ENCODE peak calls at places on chromosome 1, in ten cellular contexts. One of them, this sample, is unnamed.

GRCh38 chr1:63593887-63594617 is 841 bp downstream of the PGM1 start:
- DNase-seq in IMR-90: peak
- DNase-seq in SK-N-MC: no peak
- DNase-seq in aorta: peak
- DNase-seq in mammary epithelial cell: peak
- DNase-seq in adrenal gland: peak
- DNase-seq in psoas muscle: peak
- DNase-seq in right cardiac atrium: peak
- DNase-seq in PC-3: peak
- DNase-seq in body of pancreas: peak
- DNase-seq in this sample: peak

GRCh38 chr1:36372617-36373016 is 13.1 kb downstream of the STK40 start:
- DNase-seq in psoas muscle: no peak
- DNase-seq in SK-N-MC: no peak
- DNase-seq in IMR-90: no peak
- DNase-seq in adrenal gland: no peak
- DNase-seq in aorta: no peak
- DNase-seq in mammary epithelial cell: no peak
- DNase-seq in right cardiac atrium: peak
- DNase-seq in PC-3: no peak
- DNase-seq in body of pancreas: no peak
- DNase-seq in this sample: no peak

GRCh38 chr1:145425436-145426029 is at the start of gene NBPF20:
- DNase-seq in SK-N-MC: no peak
- DNase-seq in mammary epithelial cell: peak
- DNase-seq in aorta: peak
- DNase-seq in right cardiac atrium: peak
- DNase-seq in body of pancreas: peak
- DNase-seq in psoas muscle: peak
- DNase-seq in IMR-90: peak
- DNase-seq in PC-3: peak
- DNase-seq in adrenal gland: peak
- DNase-seq in this sample: peak

GRCh38 chr1:68213843-68214242 is 18.5 kb downstream of the WLS start:
- DNase-seq in mammary epithelial cell: peak
- DNase-seq in PC-3: no peak
- DNase-seq in adrenal gland: peak
- DNase-seq in SK-N-MC: peak
- DNase-seq in aorta: peak
- DNase-seq in IMR-90: peak
- DNase-seq in right cardiac atrium: peak
- DNase-seq in body of pancreas: peak
- DNase-seq in psoas muscle: peak
- DNase-seq in this sample: peak

GRCh38 chr1:149848340-149848771 is 51.0 kb upstream of the BOLA1 start:
- DNase-seq in body of pancreas: no peak
- DNase-seq in IMR-90: no peak
- DNase-seq in aorta: no peak
- DNase-seq in psoas muscle: no peak
- DNase-seq in SK-N-MC: no peak
- DNase-seq in PC-3: peak
- DNase-seq in adrenal gland: peak
- DNase-seq in right cardiac atrium: no peak
- DNase-seq in mammary epithelial cell: no peak
- DNase-seq in this sample: no peak

GRCh38 chr1:235069577-235070563 is 58.8 kb downstream of the TOMM20 start:
- DNase-seq in right cardiac atrium: peak
- DNase-seq in SK-N-MC: no peak
- DNase-seq in adrenal gland: peak
- DNase-seq in aorta: peak
- DNase-seq in PC-3: peak
- DNase-seq in body of pancreas: peak
- DNase-seq in psoas muscle: peak
- DNase-seq in mammary epithelial cell: peak
- DNase-seq in IMR-90: peak
- DNase-seq in this sample: peak

GRCh38 chr1:6350416-6351088 is 43.0 kb downstream of the ACOT7 start:
- DNase-seq in SK-N-MC: no peak
- DNase-seq in psoas muscle: peak
- DNase-seq in body of pancreas: peak
- DNase-seq in IMR-90: no peak
- DNase-seq in adrenal gland: peak
- DNase-seq in mammary epithelial cell: peak
- DNase-seq in right cardiac atrium: peak
- DNase-seq in PC-3: peak
- DNase-seq in aorta: peak
- DNase-seq in this sample: peak

GRCh38 chr1:222240536-222241181 is 307.2 kb downstream of the HHIPL2 start:
- DNase-seq in adrenal gland: no peak
- DNase-seq in SK-N-MC: no peak
- DNase-seq in mammary epithelial cell: peak
- DNase-seq in body of pancreas: no peak
- DNase-seq in aorta: no peak
- DNase-seq in PC-3: peak
- DNase-seq in psoas muscle: no peak
- DNase-seq in IMR-90: peak
- DNase-seq in right cardiac atrium: no peak
- DNase-seq in this sample: no peak

GRCh38 chr1:180923024-180923841 is 10.5 kb downstream of the KIAA1614 start:
- DNase-seq in adrenal gland: no peak
- DNase-seq in body of pancreas: no peak
- DNase-seq in right cardiac atrium: no peak
- DNase-seq in psoas muscle: no peak
- DNase-seq in mammary epithelial cell: peak
- DNase-seq in SK-N-MC: no peak
- DNase-seq in IMR-90: peak
- DNase-seq in PC-3: no peak
- DNase-seq in aorta: no peak
- DNase-seq in this sample: no peak

GRCh38 chr1:32014937-32015363 is 1.3 kb downstream of the KHDRBS1 start:
- DNase-seq in IMR-90: no peak
- DNase-seq in right cardiac atrium: no peak
- DNase-seq in SK-N-MC: no peak
- DNase-seq in psoas muscle: no peak
- DNase-seq in adrenal gland: no peak
- DNase-seq in mammary epithelial cell: no peak
- DNase-seq in PC-3: no peak
- DNase-seq in aorta: no peak
- DNase-seq in body of pancreas: no peak
- DNase-seq in this sample: no peak

GRCh38 chr1:14996133-14997050 is 157.2 kb upstream of the TMEM51 start:
- DNase-seq in mammary epithelial cell: peak
- DNase-seq in PC-3: peak
- DNase-seq in right cardiac atrium: no peak
- DNase-seq in SK-N-MC: no peak
- DNase-seq in adrenal gland: peak
- DNase-seq in aorta: no peak
- DNase-seq in psoas muscle: no peak
- DNase-seq in IMR-90: peak
- DNase-seq in body of pancreas: no peak
- DNase-seq in this sample: no peak

GRCh38 chr1:241688940-241689368 is 36.9 kb downstream of the WDR64 start:
- DNase-seq in mammary epithelial cell: peak
- DNase-seq in IMR-90: peak
- DNase-seq in body of pancreas: no peak
- DNase-seq in adrenal gland: no peak
- DNase-seq in PC-3: peak
- DNase-seq in SK-N-MC: no peak
- DNase-seq in aorta: no peak
- DNase-seq in right cardiac atrium: no peak
- DNase-seq in psoas muscle: no peak
- DNase-seq in this sample: no peak

GRCh38 chr1:206445116-206445515 is 25.2 kb upstream of the IKBKE start:
- DNase-seq in right cardiac atrium: peak
- DNase-seq in mammary epithelial cell: no peak
- DNase-seq in psoas muscle: peak
- DNase-seq in body of pancreas: peak
- DNase-seq in adrenal gland: peak
- DNase-seq in PC-3: no peak
- DNase-seq in aorta: no peak
- DNase-seq in SK-N-MC: no peak
- DNase-seq in IMR-90: peak
- DNase-seq in this sample: peak

GRCh38 chr1:3365519-3366158 is 88.8 kb upstream of the ARHGEF16 start:
- DNase-seq in right cardiac atrium: no peak
- DNase-seq in psoas muscle: no peak
- DNase-seq in PC-3: no peak
- DNase-seq in SK-N-MC: no peak
- DNase-seq in aorta: no peak
- DNase-seq in IMR-90: no peak
- DNase-seq in body of pancreas: no peak
- DNase-seq in mammary epithelial cell: no peak
- DNase-seq in adrenal gland: no peak
- DNase-seq in this sample: no peak
- H3K27ac ChIP-seq in right cardiac atrium: no peak
- H3K27ac ChIP-seq in psoas muscle: no peak
- H3K27ac ChIP-seq in PC-3: no peak
- H3K27ac ChIP-seq in SK-N-MC: no peak
- H3K27ac ChIP-seq in aorta: peak
- H3K27ac ChIP-seq in IMR-90: no peak
- H3K27ac ChIP-seq in body of pancreas: peak
- H3K27ac ChIP-seq in mammary epithelial cell: no peak
- H3K27ac ChIP-seq in adrenal gland: peak
- H3K27ac ChIP-seq in this sample: peak

DNA sequence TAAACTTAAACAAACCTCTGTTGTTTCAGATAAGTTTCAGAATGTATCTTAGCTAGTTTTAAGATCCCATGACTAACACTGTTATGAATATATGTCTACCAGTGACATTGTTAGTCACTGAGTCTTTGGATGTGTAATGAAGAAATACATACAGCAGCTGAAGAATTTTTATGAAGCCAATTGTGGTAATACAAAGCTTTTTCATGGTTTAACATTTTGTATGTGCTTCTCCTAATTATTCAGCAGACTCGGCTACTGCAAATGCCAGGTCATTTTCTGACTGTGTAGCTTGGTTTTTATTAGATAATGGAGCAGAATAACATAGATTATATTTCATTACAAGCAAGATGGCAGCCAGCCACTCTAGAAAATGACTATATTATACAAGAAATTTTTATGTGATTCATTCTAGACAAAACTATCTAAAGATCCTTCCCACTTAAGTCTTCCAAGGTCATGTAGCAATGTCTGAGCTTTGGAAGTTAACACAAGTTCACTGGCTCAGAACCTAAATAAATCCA is 147.8 kb downstream of the TNFSF18 start:
- DNase-seq in aorta: no peak
- DNase-seq in mammary epithelial cell: peak
- DNase-seq in IMR-90: peak
- DNase-seq in adrenal gland: no peak
- DNase-seq in body of pancreas: no peak
- DNase-seq in PC-3: peak
- DNase-seq in psoas muscle: no peak
- DNase-seq in right cardiac atrium: no peak
- DNase-seq in SK-N-MC: no peak
- DNase-seq in this sample: no peak
- H3K27ac ChIP-seq in aorta: no peak
- H3K27ac ChIP-seq in mammary epithelial cell: peak
- H3K27ac ChIP-seq in IMR-90: peak
- H3K27ac ChIP-seq in adrenal gland: no peak
- H3K27ac ChIP-seq in body of pancreas: no peak
- H3K27ac ChIP-seq in PC-3: peak
- H3K27ac ChIP-seq in psoas muscle: no peak
- H3K27ac ChIP-seq in right cardiac atrium: no peak
- H3K27ac ChIP-seq in SK-N-MC: no peak
- H3K27ac ChIP-seq in this sample: no peak

GRCh38 chr1:1068077-1068373 is 6.1 kb downstream of the RNF223 start:
- DNase-seq in aorta: no peak
- DNase-seq in mammary epithelial cell: no peak
- DNase-seq in PC-3: no peak
- DNase-seq in IMR-90: no peak
- DNase-seq in body of pancreas: no peak
- DNase-seq in psoas muscle: no peak
- DNase-seq in adrenal gland: no peak
- DNase-seq in right cardiac atrium: no peak
- DNase-seq in SK-N-MC: no peak
- DNase-seq in this sample: no peak
- H3K27ac ChIP-seq in aorta: no peak
- H3K27ac ChIP-seq in mammary epithelial cell: no peak
- H3K27ac ChIP-seq in PC-3: peak
- H3K27ac ChIP-seq in IMR-90: no peak
- H3K27ac ChIP-seq in body of pancreas: no peak
- H3K27ac ChIP-seq in psoas muscle: no peak
- H3K27ac ChIP-seq in adrenal gland: no peak
- H3K27ac ChIP-seq in right cardiac atrium: no peak
- H3K27ac ChIP-seq in SK-N-MC: no peak
- H3K27ac ChIP-seq in this sample: no peak

GRCh38 chr1:226966683-226967082 is 26.6 kb downstream of the COQ8A start:
- DNase-seq in psoas muscle: no peak
- DNase-seq in IMR-90: no peak
- DNase-seq in body of pancreas: no peak
- DNase-seq in aorta: no peak
- DNase-seq in adrenal gland: no peak
- DNase-seq in right cardiac atrium: no peak
- DNase-seq in mammary epithelial cell: no peak
- DNase-seq in PC-3: no peak
- DNase-seq in SK-N-MC: no peak
- DNase-seq in this sample: no peak

GRCh38 chr1:226965581-226966440 is 25.7 kb downstream of the COQ8A start:
- DNase-seq in mammary epithelial cell: no peak
- DNase-seq in aorta: peak
- DNase-seq in PC-3: no peak
- DNase-seq in body of pancreas: no peak
- DNase-seq in adrenal gland: no peak
- DNase-seq in right cardiac atrium: no peak
- DNase-seq in psoas muscle: peak
- DNase-seq in SK-N-MC: no peak
- DNase-seq in IMR-90: no peak
- DNase-seq in this sample: no peak

GRCh38 chr1:226962421-226963391 is 22.6 kb downstream of the COQ8A start:
- DNase-seq in aorta: peak
- DNase-seq in mammary epithelial cell: no peak
- DNase-seq in body of pancreas: no peak
- DNase-seq in IMR-90: no peak
- DNase-seq in SK-N-MC: no peak
- DNase-seq in psoas muscle: no peak
- DNase-seq in PC-3: no peak
- DNase-seq in right cardiac atrium: peak
- DNase-seq in adrenal gland: no peak
- DNase-seq in this sample: no peak

GRCh38 chr1:226964611-226965486 is 24.8 kb downstream of the COQ8A start:
- DNase-seq in aorta: peak
- DNase-seq in PC-3: no peak
- DNase-seq in adrenal gland: no peak
- DNase-seq in psoas muscle: peak
- DNase-seq in IMR-90: no peak
- DNase-seq in mammary epithelial cell: no peak
- DNase-seq in SK-N-MC: no peak
- DNase-seq in body of pancreas: no peak
- DNase-seq in right cardiac atrium: no peak
- DNase-seq in this sample: no peak

DNA sequence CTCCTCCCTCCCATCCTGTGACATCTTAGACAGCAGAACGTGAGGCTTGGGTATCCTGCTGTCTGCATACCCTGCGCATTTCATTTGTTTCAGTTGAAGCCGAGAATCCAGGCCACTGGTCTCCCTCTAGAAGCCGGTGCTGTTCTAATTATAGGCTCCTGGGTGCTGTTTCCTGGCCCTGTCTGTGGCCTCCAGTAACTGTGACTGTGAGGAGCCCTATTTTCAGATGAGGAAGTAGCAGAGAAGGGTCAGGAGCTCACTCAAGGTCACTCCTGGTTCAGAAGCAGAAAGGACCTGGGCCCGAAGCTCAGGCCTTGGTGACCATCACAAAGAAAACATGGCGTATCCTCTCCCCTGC is 24.0 kb downstream of the COQ8A start:
- DNase-seq in mammary epithelial cell: no peak
- DNase-seq in body of pancreas: no peak
- DNase-seq in IMR-90: no peak
- DNase-seq in adrenal gland: no peak
- DNase-seq in PC-3: no peak
- DNase-seq in aorta: no peak
- DNase-seq in right cardiac atrium: no peak
- DNase-seq in psoas muscle: peak
- DNase-seq in SK-N-MC: no peak
- DNase-seq in this sample: no peak
- H3K27ac ChIP-seq in mammary epithelial cell: no peak
- H3K27ac ChIP-seq in body of pancreas: no peak
- H3K27ac ChIP-seq in IMR-90: no peak
- H3K27ac ChIP-seq in adrenal gland: peak
- H3K27ac ChIP-seq in PC-3: no peak
- H3K27ac ChIP-seq in aorta: no peak
- H3K27ac ChIP-seq in right cardiac atrium: peak
- H3K27ac ChIP-seq in psoas muscle: peak
- H3K27ac ChIP-seq in SK-N-MC: no peak
- H3K27ac ChIP-seq in this sample: peak